ENCODE peak calls at places on chromosomes 6 and 20, in five cellular contexts. One of them, this sample, is unnamed.

GRCh38 chr6:15077006-15077405 is 168.9 kb upstream of the JARID2 start:
- DNase-seq in suprapubic skin: no peak
- DNase-seq in endodermal cell: no peak
- DNase-seq in PC-9: no peak
- DNase-seq in DND-41: no peak
- DNase-seq in this sample: no peak

GRCh38 chr6:90294614-90294988 is 2.0 kb downstream of the BACH2 start:
- DNase-seq in suprapubic skin: no peak
- DNase-seq in endodermal cell: peak; percentile 58
- DNase-seq in PC-9: no peak
- DNase-seq in DND-41: no peak
- DNase-seq in this sample: no peak

GRCh38 chr6:66662196-66662595 is 955.2 kb upstream of the EYS start:
- DNase-seq in suprapubic skin: no peak
- DNase-seq in endodermal cell: no peak
- DNase-seq in PC-9: no peak
- DNase-seq in DND-41: no peak
- DNase-seq in this sample: no peak

GRCh38 chr6:70423189-70424133 is 10.2 kb downstream of the FAM135A start:
- DNase-seq in suprapubic skin: no peak
- DNase-seq in endodermal cell: no peak
- DNase-seq in PC-9: no peak
- DNase-seq in DND-41: no peak
- DNase-seq in this sample: no peak

GRCh38 chr6:44004136-44004535 is 123.1 kb downstream of the MRPL14 start:
- DNase-seq in suprapubic skin: peak; percentile 44
- DNase-seq in endodermal cell: peak; percentile 54
- DNase-seq in PC-9: no peak
- DNase-seq in DND-41: no peak
- DNase-seq in this sample: no peak

GRCh38 chr6:26109776-26110175 is 22.5 kb downstream of the HFE start:
- DNase-seq in suprapubic skin: no peak
- DNase-seq in endodermal cell: no peak
- DNase-seq in PC-9: no peak
- DNase-seq in DND-41: no peak
- DNase-seq in this sample: no peak

GRCh38 chr20:62487564-62488086 is 11.8 kb upstream of the GATA5 start:
- DNase-seq in suprapubic skin: no peak
- DNase-seq in endodermal cell: peak; percentile 70
- DNase-seq in PC-9: no peak
- DNase-seq in DND-41: no peak
- DNase-seq in this sample: no peak

GRCh38 chr20:324177-325042 is 942 bp upstream of the SOX12 start:
- DNase-seq in suprapubic skin: peak; percentile 94
- DNase-seq in endodermal cell: peak; percentile 96
- DNase-seq in PC-9: peak; percentile 86
- DNase-seq in DND-41: peak; percentile 91
- DNase-seq in this sample: peak; percentile 43

GRCh38 chr6:10431423-10432164 is 16.7 kb upstream of the TFAP2A start:
- DNase-seq in suprapubic skin: no peak
- DNase-seq in endodermal cell: no peak
- DNase-seq in PC-9: no peak
- DNase-seq in DND-41: no peak
- DNase-seq in this sample: no peak

GRCh38 chr20:50654899-50655298 is 36.4 kb downstream of the RIPOR3 start:
- DNase-seq in suprapubic skin: no peak
- DNase-seq in endodermal cell: no peak
- DNase-seq in PC-9: no peak
- DNase-seq in DND-41: no peak
- DNase-seq in this sample: no peak

GRCh38 chr6:1336246-1336843 is 24.4 kb downstream of the FOXQ1 start:
- DNase-seq in suprapubic skin: no peak
- DNase-seq in endodermal cell: peak; percentile 86
- DNase-seq in PC-9: peak; percentile 82
- DNase-seq in DND-41: no peak
- DNase-seq in this sample: no peak

GRCh38 chr6:168208436-168208835 is 111.1 kb downstream of the DACT2 start:
- DNase-seq in suprapubic skin: no peak
- DNase-seq in endodermal cell: no peak
- DNase-seq in PC-9: no peak
- DNase-seq in DND-41: no peak
- DNase-seq in this sample: no peak
- H3K9me3 ChIP-seq in suprapubic skin: no peaks in the 10 kb centered on the region
- H3K9me3 ChIP-seq in endodermal cell: peaks cover under 1% of the 10 kb centered on the region
- H3K9me3 ChIP-seq in PC-9: no peaks in the 10 kb centered on the region
- H3K9me3 ChIP-seq in DND-41: peaks cover 3% of the 10 kb centered on the region
- H3K9me3 ChIP-seq in this sample: no peaks in the 10 kb centered on the region

GRCh38 chr20:38278763-38279162 is 18.2 kb upstream of the KIAA1755 start:
- DNase-seq in suprapubic skin: no peak
- DNase-seq in endodermal cell: no peak
- DNase-seq in PC-9: no peak
- DNase-seq in DND-41: no peak
- DNase-seq in this sample: no peak
- H3K4me1 ChIP-seq in suprapubic skin: no peaks in the 10 kb centered on the region
- H3K4me1 ChIP-seq in endodermal cell: no peaks in the 10 kb centered on the region
- H3K4me1 ChIP-seq in PC-9: peaks cover 16% of the 10 kb centered on the region
- H3K4me1 ChIP-seq in DND-41: no peaks in the 10 kb centered on the region
- H3K4me1 ChIP-seq in this sample: no peaks in the 10 kb centered on the region

DNA sequence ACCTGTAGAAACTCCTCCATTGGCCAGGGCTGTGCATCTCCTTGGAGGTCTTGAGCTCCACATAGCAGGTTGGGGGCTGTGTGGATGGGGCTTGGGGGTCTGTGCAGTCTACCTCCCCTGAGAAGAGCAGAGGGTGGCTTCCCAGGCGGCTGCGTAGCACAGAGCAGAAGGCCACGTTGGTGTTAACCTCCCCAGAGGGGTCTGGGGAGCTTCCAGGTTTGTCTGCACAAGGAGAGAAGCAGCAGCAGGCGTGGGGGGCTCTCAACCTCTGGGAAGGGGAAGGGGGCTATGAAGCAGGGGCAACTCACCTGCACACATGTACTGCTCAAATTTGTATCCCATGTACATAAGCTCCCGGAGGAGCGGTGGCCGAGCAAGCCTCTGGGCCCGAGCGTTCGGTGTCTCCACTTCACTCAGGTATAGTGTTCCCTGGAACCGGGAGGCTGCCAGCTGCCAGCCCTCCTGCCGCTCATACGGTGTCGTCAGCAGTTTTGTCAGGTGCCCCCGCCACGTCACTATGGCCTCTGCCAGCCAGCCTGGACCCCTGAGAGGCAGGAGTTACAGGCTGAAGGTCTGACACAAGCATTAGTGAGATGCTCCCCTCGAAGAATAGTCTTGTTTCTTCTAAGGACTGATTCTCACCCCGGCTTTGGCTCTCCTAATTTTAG is 1.2 kb downstream of the DXO start:
- DNase-seq in suprapubic skin: no peak
- DNase-seq in endodermal cell: no peak
- DNase-seq in PC-9: no peak
- DNase-seq in DND-41: no peak
- DNase-seq in this sample: no peak
- H3K4me3 ChIP-seq in suprapubic skin: peak overlapping the region; percentile 77
- H3K4me3 ChIP-seq in endodermal cell: peak overlapping the region; percentile 95
- H3K4me3 ChIP-seq in PC-9: peak overlapping the region; percentile 88
- H3K4me3 ChIP-seq in DND-41: peak overlapping the region; percentile 77
- H3K4me3 ChIP-seq in this sample: peak overlapping the region; percentile 66

DNA sequence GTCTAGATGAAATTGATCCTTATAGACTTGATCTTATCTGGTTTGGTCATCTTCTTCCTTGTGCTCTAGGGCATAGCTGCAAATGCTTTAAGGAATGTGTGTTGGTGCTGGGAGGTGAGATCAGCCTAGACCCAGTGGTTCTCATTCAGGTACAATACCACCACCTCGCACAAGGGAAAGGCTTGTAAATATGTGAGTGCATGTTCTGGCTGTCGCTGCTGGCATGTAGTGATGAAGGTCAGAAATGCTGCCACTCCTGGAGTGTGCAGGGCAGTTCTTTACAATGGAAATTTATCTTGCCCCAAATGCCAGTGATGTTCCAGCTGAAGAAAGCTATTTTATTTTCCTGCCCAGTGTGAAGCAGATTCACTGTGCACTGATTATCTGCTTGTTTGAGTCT is 900.9 kb downstream of the QKI start:
- DNase-seq in suprapubic skin: no peak
- DNase-seq in endodermal cell: no peak
- DNase-seq in PC-9: no peak
- DNase-seq in DND-41: no peak
- DNase-seq in this sample: no peak
- H3K9me3 ChIP-seq in suprapubic skin: no peaks in the 10 kb centered on the region
- H3K9me3 ChIP-seq in endodermal cell: no peaks in the 10 kb centered on the region
- H3K9me3 ChIP-seq in PC-9: no peaks in the 10 kb centered on the region
- H3K9me3 ChIP-seq in DND-41: no peaks in the 10 kb centered on the region
- H3K9me3 ChIP-seq in this sample: no peaks in the 10 kb centered on the region

DNA sequence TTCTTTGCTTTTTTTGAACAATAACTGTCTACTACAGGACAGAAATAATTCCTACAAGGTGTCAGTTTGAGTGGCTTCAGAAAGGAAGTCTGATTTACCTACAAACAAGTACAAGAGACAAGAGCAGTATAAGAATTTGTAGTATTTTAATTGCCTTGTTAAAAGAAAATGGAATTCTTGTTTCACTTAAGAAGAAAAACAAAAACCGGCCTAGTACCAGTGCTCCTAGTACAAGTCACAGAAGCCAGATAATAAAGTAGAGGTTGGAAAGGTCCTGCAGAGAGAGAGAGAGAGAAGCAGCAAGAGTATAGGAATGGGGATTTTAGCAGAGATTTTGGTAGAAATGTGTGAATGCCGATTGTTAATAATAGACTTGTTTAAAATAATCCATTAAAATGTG is 6.4 kb downstream of the TAB2 start:
- DNase-seq in suprapubic skin: no peak
- DNase-seq in endodermal cell: no peak
- DNase-seq in PC-9: no peak
- DNase-seq in DND-41: no peak
- DNase-seq in this sample: no peak
- H3K4me1 ChIP-seq in suprapubic skin: peaks cover 39% of the 10 kb centered on the region
- H3K4me1 ChIP-seq in endodermal cell: no peaks in the 10 kb centered on the region
- H3K4me1 ChIP-seq in PC-9: peaks cover 24% of the 10 kb centered on the region
- H3K4me1 ChIP-seq in DND-41: peaks cover 69% of the 10 kb centered on the region
- H3K4me1 ChIP-seq in this sample: peaks cover 18% of the 10 kb centered on the region

DNA sequence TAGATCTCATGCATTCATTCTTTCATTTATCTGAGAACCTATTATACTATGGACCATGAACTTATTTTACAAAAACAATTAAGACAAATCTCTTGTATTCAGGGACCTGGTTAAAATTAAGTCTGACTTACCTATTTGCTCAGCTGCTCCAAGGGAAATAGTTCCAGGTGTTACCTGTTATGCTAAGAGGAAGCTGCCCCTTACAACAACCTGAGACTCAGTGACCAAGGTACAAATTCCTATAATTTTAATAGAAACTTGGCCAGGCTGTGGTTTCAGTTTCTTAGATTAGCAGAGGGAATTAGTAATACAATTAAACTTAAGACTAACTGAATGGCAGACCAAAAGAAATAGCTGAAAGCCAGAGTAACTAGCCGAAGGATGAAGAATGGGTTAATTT is 48.2 kb upstream of the GMPR start:
- DNase-seq in suprapubic skin: no peak
- DNase-seq in endodermal cell: no peak
- DNase-seq in PC-9: no peak
- DNase-seq in DND-41: no peak
- DNase-seq in this sample: no peak
- H3K4me3 ChIP-seq in suprapubic skin: no peak overlapping the region
- H3K4me3 ChIP-seq in endodermal cell: no peak overlapping the region
- H3K4me3 ChIP-seq in PC-9: no peak overlapping the region
- H3K4me3 ChIP-seq in DND-41: no peak overlapping the region
- H3K4me3 ChIP-seq in this sample: no peak overlapping the region

DNA sequence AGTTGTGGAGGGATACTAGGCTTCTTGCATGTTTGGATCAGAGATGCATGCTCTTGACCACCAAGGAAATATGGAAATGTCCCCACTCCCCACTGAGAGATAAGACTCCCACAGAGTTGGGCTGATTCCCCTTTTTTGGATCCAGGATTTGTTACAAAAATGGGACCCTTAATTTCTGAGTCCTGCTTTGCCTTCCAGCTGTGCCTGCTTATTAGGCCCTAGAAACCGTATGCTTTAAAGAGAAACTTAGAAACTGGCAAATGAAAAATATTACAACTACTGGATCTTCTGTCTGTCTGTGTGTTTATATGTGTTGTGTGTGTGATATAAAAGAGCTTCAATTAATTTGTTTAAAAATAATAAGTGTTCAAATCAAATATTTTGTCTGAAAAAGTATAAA is 817.6 kb upstream of the CITED2 start:
- DNase-seq in suprapubic skin: no peak
- DNase-seq in endodermal cell: no peak
- DNase-seq in PC-9: no peak
- DNase-seq in DND-41: no peak
- DNase-seq in this sample: no peak
- H3K9me3 ChIP-seq in suprapubic skin: no peaks in the 10 kb centered on the region
- H3K9me3 ChIP-seq in endodermal cell: peaks cover 57% of the 10 kb centered on the region
- H3K9me3 ChIP-seq in PC-9: peaks cover 4% of the 10 kb centered on the region
- H3K9me3 ChIP-seq in DND-41: peaks cover 7% of the 10 kb centered on the region
- H3K9me3 ChIP-seq in this sample: no peaks in the 10 kb centered on the region

DNA sequence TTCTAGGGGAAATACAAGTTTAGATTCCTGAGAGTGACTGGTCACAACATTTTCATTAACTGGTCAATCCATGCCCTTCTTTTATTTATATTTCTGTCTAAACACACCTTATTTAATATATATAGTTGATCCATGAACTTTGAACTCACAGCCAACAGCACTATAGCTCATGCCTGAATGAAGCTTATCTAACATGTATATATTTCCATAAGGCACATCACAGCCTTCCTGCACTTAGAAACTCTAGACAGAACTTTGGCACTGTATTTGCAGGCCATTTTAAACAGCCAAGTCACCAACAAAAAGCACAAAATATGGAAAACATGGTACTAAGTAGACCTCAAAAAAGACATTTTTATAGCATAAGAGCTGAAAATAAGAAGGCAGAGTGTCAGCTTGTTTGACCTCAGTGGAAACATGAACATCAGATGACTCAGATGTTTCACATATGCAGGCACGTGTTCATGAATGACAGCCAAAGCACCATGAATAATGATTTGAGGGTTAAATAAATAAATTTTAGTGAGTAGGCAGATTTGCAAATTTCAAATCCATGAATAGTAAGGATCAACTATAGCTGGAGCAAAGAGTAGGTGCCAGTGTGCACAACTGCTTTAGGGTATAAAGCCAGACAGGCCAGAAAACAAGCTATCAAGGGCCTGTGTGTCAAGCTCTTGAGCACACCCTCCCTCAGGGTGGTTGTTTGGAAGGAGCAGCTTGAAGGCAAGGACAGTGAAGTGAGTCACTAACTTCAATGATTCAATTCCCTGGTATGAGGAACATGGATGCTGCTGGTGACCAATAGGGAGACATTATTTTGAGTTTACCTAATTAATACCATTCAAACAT is 88.9 kb upstream of the NT5E start:
- DNase-seq in suprapubic skin: no peak
- DNase-seq in endodermal cell: no peak
- DNase-seq in PC-9: peak; percentile 96
- DNase-seq in DND-41: no peak
- DNase-seq in this sample: no peak
- H3K4me1 ChIP-seq in suprapubic skin: peaks cover 10% of the 10 kb centered on the region
- H3K4me1 ChIP-seq in endodermal cell: no peaks in the 10 kb centered on the region
- H3K4me1 ChIP-seq in PC-9: peaks cover 61% of the 10 kb centered on the region
- H3K4me1 ChIP-seq in DND-41: no peaks in the 10 kb centered on the region
- H3K4me1 ChIP-seq in this sample: peaks cover 21% of the 10 kb centered on the region

This sample was measured in esophagus squamous epithelium.